ENCODE peak calls at places on chromosomes 4 and X, in seven cellular contexts. R is NT2/D1, A is gastrocnemius medialis, G is kidney epithelial cell, W is mesendoderm, D is H7, T is psoas muscle. E is an unnamed sample.

GRCh38 chr4:185672151-185672550 is 136.8 kb upstream of the PDLIM3 start:
- DNase-seq in W (no peak), A (no peak), T (no peak), G (no peak), D (no peak), R (no peak), E (no peak)

GRCh38 chrX:132463411-132463810 is 25.4 kb downstream of the MBNL3 start:
- DNase-seq in T (no peak), R (peak; percentile 1), W (peak; percentile 34), A (no peak), D (peak; percentile 9), G (no peak), E (no peak)

GRCh38 chr4:27011401-27011800 is 150.8 kb downstream of the STIM2 start:
- DNase-seq in T (no peak), R (no peak), A (no peak), D (no peak), G (no peak), W (no peak), E (no peak)

GRCh38 chr4:23932935-23933334 is 43.1 kb upstream of the PPARGC1A start:
- DNase-seq in T (no peak), R (peak; percentile 79), A (no peak), G (no peak), W (peak; percentile 91), D (peak; percentile 13), E (no peak)

GRCh38 chr4:24799544-24800272 is 4.3 kb downstream of the SOD3 start:
- DNase-seq in R (no peak), T (no peak), A (no peak), G (no peak), W (peak; percentile 8), D (peak; percentile 82), E (no peak)

GRCh38 chrX:136754641-136755040 is 26.1 kb downstream of the ARHGEF6 start:
- DNase-seq in T (peak; percentile 72), W (no peak), D (peak; percentile 40), A (peak; percentile 70), R (no peak), G (no peak), E (no peak)

GRCh38 chrX:3820170-3820569 is 106.7 kb upstream of the PRKX start:
- DNase-seq in R (no peak), T (no peak), W (no peak), G (peak; percentile 63), A (no peak), D (no peak), E (no peak)

GRCh38 chr4:188911199-188911598 is 772.0 kb downstream of the TRIML1 start:
- DNase-seq in T (no peak), W (no peak), G (no peak), A (no peak), D (no peak), R (no peak), E (no peak)

GRCh38 chrX:24963823-24964222 is 51.9 kb downstream of the ARX start:
- DNase-seq in G (no peak), T (no peak), R (no peak), D (peak; percentile 26), W (peak; percentile 59), A (no peak), E (no peak)

GRCh38 chr4:83009529-83009928 is 1.1 kb downstream of the LIN54 start:
- DNase-seq in R (no peak), G (no peak), D (no peak), A (no peak), T (no peak), W (peak; percentile 18), E (no peak)

GRCh38 chrX:18133605-18134004 is 87.1 kb downstream of the BEND2 start:
- DNase-seq in D (no peak), R (no peak), T (no peak), W (no peak), G (no peak), A (no peak), E (no peak)

GRCh38 chrX:41561045-41561444 is 113.9 kb downstream of the NYX start:
- DNase-seq in G (peak; percentile 63), D (no peak), T (no peak), A (peak; percentile 3), R (no peak), W (peak; percentile 40), E (no peak)

GRCh38 chr4:83109480-83110221 is 4.9 kb downstream of the PLAC8 start:
- DNase-seq in G (no peak), A (no peak), D (peak; percentile 81), T (peak; percentile 28), W (peak; percentile 82), R (no peak), E (no peak)

GRCh38 chrX:8304668-8305067 is 133.6 kb upstream of the VCX2 start:
- DNase-seq in D (no peak), G (no peak), A (no peak), T (no peak), W (no peak), R (no peak), E (no peak)

GRCh38 chr4:177569443-177569842 is 127.2 kb upstream of the AGA start:
- DNase-seq in G (no peak), T (no peak), W (no peak), D (no peak), R (no peak), A (no peak), E (no peak)

GRCh38 chrX:8820910-8821527 is 19.8 kb upstream of the FAM9A start:
- DNase-seq in T (no peak), G (no peak), D (peak; percentile 34), W (peak; percentile 77), R (peak; percentile 64), A (no peak), E (no peak)

GRCh38 chrX:150547511-150548115 is 20.8 kb upstream of the MTM1 start:
- DNase-seq in D (peak; percentile 89), T (peak; percentile 70), R (no peak), A (peak; percentile 23), G (no peak), W (peak; percentile 61), E (no peak)

GRCh38 chr4:89511776-89512175 is 204.2 kb upstream of the GPRIN3 start:
- DNase-seq in R (no peak), D (no peak), G (no peak), T (no peak), A (no peak), W (peak; percentile 58), E (no peak)

DNA sequence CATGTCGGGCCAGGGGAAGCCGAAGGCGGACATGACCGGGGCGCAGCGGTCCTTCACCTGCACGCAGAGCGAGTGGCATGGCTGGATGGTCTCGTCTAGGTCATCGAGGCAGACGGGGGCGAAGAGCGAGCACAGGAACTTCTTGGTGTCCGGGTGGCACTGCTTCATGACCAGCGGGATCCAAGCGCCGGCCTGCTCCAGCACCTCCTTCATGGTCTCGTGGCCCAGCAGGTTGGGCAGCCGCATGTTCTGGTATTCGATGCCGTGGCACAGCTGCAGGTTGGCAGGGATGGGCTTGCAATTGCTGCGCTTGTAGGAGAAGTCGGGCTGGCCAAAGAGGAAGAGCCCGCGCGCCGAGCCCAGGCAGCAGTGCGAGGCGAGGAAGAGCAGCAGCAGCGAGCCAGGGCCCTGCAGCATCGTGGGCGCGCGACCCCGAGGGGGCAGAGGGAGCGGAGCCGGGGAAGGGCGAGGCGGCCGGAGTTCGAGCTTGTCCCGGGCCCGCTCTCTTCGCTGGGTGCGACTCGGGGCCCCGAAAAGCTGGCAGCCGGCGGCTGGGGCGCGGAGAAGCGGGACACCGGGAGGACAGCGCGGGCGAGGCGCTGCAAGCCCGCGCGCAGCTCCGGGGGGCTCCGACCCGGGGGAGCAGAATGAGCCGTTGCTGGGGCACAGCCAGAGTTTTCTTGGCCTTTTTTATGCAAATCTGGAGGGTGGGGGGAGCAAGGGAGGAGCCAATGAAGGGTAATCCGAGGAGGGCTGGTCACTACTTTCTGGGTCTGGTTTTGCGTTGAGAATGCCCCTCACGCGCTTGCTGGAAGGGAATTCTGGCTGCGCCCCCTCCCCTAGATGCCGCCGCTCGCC is at the start of gene SFRP2:
- DNase-seq in D (peak; percentile 92), A (no peak), G (no peak), T (peak; percentile 31), W (peak; percentile 91), R (peak; percentile 81), E (no peak)
- H3K27me3 ChIP-seq in D (peaks cover 23% of the 10 kb centered on the region), A (peaks cover 68% of the 10 kb centered on the region), G (peaks cover 73% of the 10 kb centered on the region), T (no peaks in the 10 kb centered on the region), W (no peaks in the 10 kb centered on the region), R (peaks cover 13% of the 10 kb centered on the region), E (peaks cover 70% of the 10 kb centered on the region)

DNA sequence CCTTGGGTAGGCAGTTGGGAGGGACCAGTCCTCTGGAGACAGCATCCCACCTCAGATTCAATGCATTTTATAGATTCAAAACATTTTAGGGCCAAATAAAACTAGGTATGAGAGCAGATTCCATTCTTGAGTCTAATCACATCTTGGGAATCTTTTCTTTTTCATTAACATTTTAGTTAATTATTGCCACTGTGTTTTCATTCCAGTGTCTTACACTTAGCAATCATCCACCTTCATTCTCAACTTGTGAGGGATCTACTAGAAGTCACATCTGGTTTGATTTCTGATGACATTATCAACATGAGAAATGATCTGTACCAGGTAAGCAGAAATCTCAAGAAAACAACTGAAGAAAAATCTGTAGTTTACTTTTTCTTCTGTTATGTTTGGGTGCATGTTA is 99.5 kb downstream of the NFKB1 start:
- DNase-seq in A (no peak), T (no peak), D (no peak), G (no peak), W (no peak), R (no peak), E (no peak)
- H3K36me3 ChIP-seq in A (no peaks in the 10 kb centered on the region), T (peaks cover 7% of the 10 kb centered on the region), D (no peaks in the 10 kb centered on the region), G (peaks cover 3% of the 10 kb centered on the region), W (no peaks in the 10 kb centered on the region), R (peaks cover 36% of the 10 kb centered on the region), E (peaks cover 27% of the 10 kb centered on the region)

GRCh38 chr4:13535118-13535517 is 9.2 kb downstream of the NKX3-2 start:
- DNase-seq in D (peak; percentile 73), W (no peak), G (no peak), R (no peak), T (no peak), A (no peak), E (no peak)
- H3K27me3 ChIP-seq in D (peaks cover 96% of the 10 kb centered on the region), W (peaks cover 82% of the 10 kb centered on the region), G (peaks cover 94% of the 10 kb centered on the region), R (no peaks in the 10 kb centered on the region), T (peaks cover 3% of the 10 kb centered on the region), A (peaks cover 96% of the 10 kb centered on the region), E (peaks cover 99% of the 10 kb centered on the region)

GRCh38 chr4:118803253-118803652 is 32.7 kb downstream of the SEC24D start:
- DNase-seq in G (no peak), T (no peak), W (no peak), D (peak; percentile 47), R (no peak), A (no peak), E (no peak)

GRCh38 chr4:118811832-118812231 is 24.1 kb downstream of the SEC24D start:
- DNase-seq in A (no peak), W (no peak), R (no peak), T (no peak), G (no peak), D (no peak), E (no peak)

GRCh38 chr4:118811008-118811764 is 24.7 kb downstream of the SEC24D start:
- DNase-seq in R (no peak), W (no peak), T (no peak), G (no peak), A (no peak), D (no peak), E (no peak)

GRCh38 chr4:118801895-118802575 is 33.9 kb downstream of the SEC24D start:
- DNase-seq in G (no peak), W (no peak), R (no peak), A (no peak), T (no peak), D (no peak), E (no peak)

DNA sequence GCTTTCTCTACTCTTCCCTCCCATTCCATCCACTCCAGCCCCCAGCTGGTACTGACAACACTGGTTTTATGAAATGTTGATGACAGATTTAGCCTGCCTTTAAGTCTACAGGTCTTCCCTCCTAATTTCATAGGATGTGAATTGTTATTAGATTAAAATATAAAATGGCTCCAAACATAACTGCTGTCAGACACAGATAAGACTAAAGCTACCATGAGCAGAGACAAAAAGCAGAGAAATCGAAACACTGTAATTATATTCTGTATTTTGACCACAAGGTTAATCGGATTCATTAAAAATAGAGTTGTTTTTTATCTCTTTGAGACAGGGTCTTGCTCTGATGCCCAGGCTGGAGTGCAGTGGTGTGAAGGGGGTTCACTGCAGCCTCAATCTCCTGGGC is 28.3 kb downstream of the SEC24D start:
- DNase-seq in G (no peak), A (no peak), T (no peak), R (no peak), W (no peak), D (no peak), E (no peak)
- H3K36me3 ChIP-seq in G (no peaks in the 10 kb centered on the region), A (no peaks in the 10 kb centered on the region), T (peaks cover 3% of the 10 kb centered on the region), R (peaks cover 80% of the 10 kb centered on the region), W (peaks cover 13% of the 10 kb centered on the region), D (peaks cover 26% of the 10 kb centered on the region), E (peaks cover 19% of the 10 kb centered on the region)

E was measured in keratinocyte.